ENCODE peak calls at places on chromosome 22, in ten cellular contexts. One of them, this sample, is unnamed.

GRCh38 chr22:44928711-44929347 is 81.0 kb downstream of the PHF21B start:
- DNase-seq in IMR-90: no peak
- DNase-seq in right lobe of liver: no peak
- DNase-seq in erythroblast: no peak
- DNase-seq in heart left ventricle: no peak
- DNase-seq in HCT116: no peak
- DNase-seq in adrenal gland: no peak
- DNase-seq in body of pancreas: no peak
- DNase-seq in transverse colon: no peak
- DNase-seq in uterus: no peak
- DNase-seq in this sample: no peak

GRCh38 chr22:47157093-47157420 is 394.6 kb downstream of the TBC1D22A start:
- DNase-seq in IMR-90: no peak
- DNase-seq in right lobe of liver: no peak
- DNase-seq in erythroblast: no peak
- DNase-seq in heart left ventricle: no peak
- DNase-seq in HCT116: no peak
- DNase-seq in adrenal gland: no peak
- DNase-seq in body of pancreas: peak
- DNase-seq in transverse colon: no peak
- DNase-seq in uterus: no peak
- DNase-seq in this sample: no peak

GRCh38 chr22:24553597-24554315 is 1.2 kb downstream of the GUCD1 start:
- DNase-seq in IMR-90: peak
- DNase-seq in right lobe of liver: peak
- DNase-seq in erythroblast: peak
- DNase-seq in heart left ventricle: peak
- DNase-seq in HCT116: no peak
- DNase-seq in adrenal gland: peak
- DNase-seq in body of pancreas: peak
- DNase-seq in transverse colon: peak
- DNase-seq in uterus: no peak
- DNase-seq in this sample: no peak

GRCh38 chr22:32858121-32858703 is 56.7 kb downstream of the TIMP3 start:
- DNase-seq in IMR-90: no peak
- DNase-seq in right lobe of liver: no peak
- DNase-seq in erythroblast: no peak
- DNase-seq in heart left ventricle: no peak
- DNase-seq in HCT116: no peak
- DNase-seq in adrenal gland: no peak
- DNase-seq in body of pancreas: no peak
- DNase-seq in transverse colon: no peak
- DNase-seq in uterus: no peak
- DNase-seq in this sample: no peak

GRCh38 chr22:20578707-20579106 is 71.3 kb downstream of the MED15 start:
- DNase-seq in IMR-90: no peak
- DNase-seq in right lobe of liver: no peak
- DNase-seq in erythroblast: no peak
- DNase-seq in heart left ventricle: no peak
- DNase-seq in HCT116: no peak
- DNase-seq in adrenal gland: no peak
- DNase-seq in body of pancreas: no peak
- DNase-seq in transverse colon: no peak
- DNase-seq in uterus: no peak
- DNase-seq in this sample: no peak

GRCh38 chr22:39087881-39088687 is 9.0 kb upstream of the APOBEC3H start:
- DNase-seq in IMR-90: no peak
- DNase-seq in right lobe of liver: no peak
- DNase-seq in erythroblast: no peak
- DNase-seq in heart left ventricle: peak
- DNase-seq in HCT116: no peak
- DNase-seq in adrenal gland: no peak
- DNase-seq in body of pancreas: no peak
- DNase-seq in transverse colon: no peak
- DNase-seq in uterus: no peak
- DNase-seq in this sample: no peak

GRCh38 chr22:45240810-45241631 is at the start of gene KIAA0930:
- DNase-seq in IMR-90: peak
- DNase-seq in right lobe of liver: peak
- DNase-seq in erythroblast: peak
- DNase-seq in heart left ventricle: peak
- DNase-seq in HCT116: peak
- DNase-seq in adrenal gland: peak
- DNase-seq in body of pancreas: peak
- DNase-seq in transverse colon: peak
- DNase-seq in uterus: peak
- DNase-seq in this sample: peak

GRCh38 chr22:45828836-45829235 is 148.1 kb downstream of the WNT7B start:
- DNase-seq in IMR-90: peak
- DNase-seq in right lobe of liver: no peak
- DNase-seq in erythroblast: no peak
- DNase-seq in heart left ventricle: no peak
- DNase-seq in HCT116: no peak
- DNase-seq in adrenal gland: no peak
- DNase-seq in body of pancreas: no peak
- DNase-seq in transverse colon: no peak
- DNase-seq in uterus: no peak
- DNase-seq in this sample: no peak

GRCh38 chr22:28397324-28397723 is 282.3 kb downstream of the TTC28 start:
- DNase-seq in IMR-90: no peak
- DNase-seq in right lobe of liver: no peak
- DNase-seq in erythroblast: no peak
- DNase-seq in heart left ventricle: no peak
- DNase-seq in HCT116: no peak
- DNase-seq in adrenal gland: no peak
- DNase-seq in body of pancreas: no peak
- DNase-seq in transverse colon: no peak
- DNase-seq in uterus: no peak
- DNase-seq in this sample: no peak

GRCh38 chr22:43302462-43303109 is 40.6 kb downstream of the SCUBE1 start:
- DNase-seq in IMR-90: no peak
- DNase-seq in right lobe of liver: no peak
- DNase-seq in erythroblast: no peak
- DNase-seq in heart left ventricle: no peak
- DNase-seq in HCT116: no peak
- DNase-seq in adrenal gland: no peak
- DNase-seq in body of pancreas: no peak
- DNase-seq in transverse colon: no peak
- DNase-seq in uterus: no peak
- DNase-seq in this sample: no peak

GRCh38 chr22:20571531-20572007 is 64.2 kb downstream of the MED15 start:
- DNase-seq in IMR-90: no peak
- DNase-seq in right lobe of liver: no peak
- DNase-seq in erythroblast: peak
- DNase-seq in heart left ventricle: no peak
- DNase-seq in HCT116: no peak
- DNase-seq in adrenal gland: no peak
- DNase-seq in body of pancreas: peak
- DNase-seq in transverse colon: peak
- DNase-seq in uterus: peak
- DNase-seq in this sample: no peak

GRCh38 chr22:46854125-46854870 is 91.8 kb downstream of the TBC1D22A start:
- DNase-seq in IMR-90: peak
- DNase-seq in right lobe of liver: peak
- DNase-seq in erythroblast: no peak
- DNase-seq in heart left ventricle: peak
- DNase-seq in HCT116: no peak
- DNase-seq in adrenal gland: peak
- DNase-seq in body of pancreas: no peak
- DNase-seq in transverse colon: peak
- DNase-seq in uterus: peak
- DNase-seq in this sample: no peak

GRCh38 chr22:24506802-24507438 is 11.8 kb downstream of the UPB1 start:
- DNase-seq in IMR-90: peak
- DNase-seq in right lobe of liver: no peak
- DNase-seq in erythroblast: no peak
- DNase-seq in heart left ventricle: no peak
- DNase-seq in HCT116: no peak
- DNase-seq in adrenal gland: no peak
- DNase-seq in body of pancreas: no peak
- DNase-seq in transverse colon: no peak
- DNase-seq in uterus: no peak
- DNase-seq in this sample: no peak

GRCh38 chr22:23892626-23893445 is 1.3 kb upstream of the MIF start:
- DNase-seq in IMR-90: no peak
- DNase-seq in right lobe of liver: peak
- DNase-seq in erythroblast: no peak
- DNase-seq in heart left ventricle: no peak
- DNase-seq in HCT116: no peak
- DNase-seq in adrenal gland: no peak
- DNase-seq in body of pancreas: no peak
- DNase-seq in transverse colon: no peak
- DNase-seq in uterus: no peak
- DNase-seq in this sample: no peak

GRCh38 chr22:19571207-19571795 is 47.1 kb upstream of the CLDN5 start:
- DNase-seq in IMR-90: peak
- DNase-seq in right lobe of liver: no peak
- DNase-seq in erythroblast: no peak
- DNase-seq in heart left ventricle: no peak
- DNase-seq in HCT116: no peak
- DNase-seq in adrenal gland: no peak
- DNase-seq in body of pancreas: no peak
- DNase-seq in transverse colon: no peak
- DNase-seq in uterus: no peak
- DNase-seq in this sample: no peak

GRCh38 chr22:47107431-47107830 is 345.0 kb downstream of the TBC1D22A start:
- DNase-seq in IMR-90: peak
- DNase-seq in right lobe of liver: no peak
- DNase-seq in erythroblast: peak
- DNase-seq in heart left ventricle: no peak
- DNase-seq in HCT116: peak
- DNase-seq in adrenal gland: no peak
- DNase-seq in body of pancreas: no peak
- DNase-seq in transverse colon: no peak
- DNase-seq in uterus: no peak
- DNase-seq in this sample: peak

GRCh38 chr22:32511776-32512175 is 37.2 kb downstream of the FBXO7 start:
- DNase-seq in IMR-90: no peak
- DNase-seq in right lobe of liver: no peak
- DNase-seq in erythroblast: no peak
- DNase-seq in heart left ventricle: no peak
- DNase-seq in HCT116: no peak
- DNase-seq in adrenal gland: no peak
- DNase-seq in body of pancreas: no peak
- DNase-seq in transverse colon: no peak
- DNase-seq in uterus: no peak
- DNase-seq in this sample: no peak

GRCh38 chr22:36383110-36383581 is 4.6 kb downstream of the MYH9 start:
- DNase-seq in IMR-90: peak
- DNase-seq in right lobe of liver: no peak
- DNase-seq in erythroblast: peak
- DNase-seq in heart left ventricle: no peak
- DNase-seq in HCT116: no peak
- DNase-seq in adrenal gland: no peak
- DNase-seq in body of pancreas: peak
- DNase-seq in transverse colon: peak
- DNase-seq in uterus: no peak
- DNase-seq in this sample: no peak
- TF ChIP-seq POLR2A in IMR-90: peak
- TF ChIP-seq POLR2A in right lobe of liver: no peak
- TF ChIP-seq POLR2A in erythroblast: no peak
- TF ChIP-seq POLR2A in heart left ventricle: no peak
- TF ChIP-seq POLR2A in HCT116: no peak
- TF ChIP-seq POLR2A in adrenal gland: no peak
- TF ChIP-seq POLR2A in body of pancreas: no peak
- TF ChIP-seq POLR2A in transverse colon: peak
- TF ChIP-seq POLR2A in uterus: no peak
- TF ChIP-seq POLR2A in this sample: no peak

GRCh38 chr22:37805878-37806277 is 1.9 kb upstream of the GCAT start:
- DNase-seq in IMR-90: no peak
- DNase-seq in right lobe of liver: no peak
- DNase-seq in erythroblast: peak
- DNase-seq in heart left ventricle: no peak
- DNase-seq in HCT116: no peak
- DNase-seq in adrenal gland: no peak
- DNase-seq in body of pancreas: no peak
- DNase-seq in transverse colon: no peak
- DNase-seq in uterus: no peak
- DNase-seq in this sample: no peak
- TF ChIP-seq POLR2A in IMR-90: no peak
- TF ChIP-seq POLR2A in right lobe of liver: no peak
- TF ChIP-seq POLR2A in erythroblast: no peak
- TF ChIP-seq POLR2A in heart left ventricle: no peak
- TF ChIP-seq POLR2A in HCT116: peak
- TF ChIP-seq POLR2A in adrenal gland: no peak
- TF ChIP-seq POLR2A in body of pancreas: no peak
- TF ChIP-seq POLR2A in transverse colon: no peak
- TF ChIP-seq POLR2A in uterus: no peak
- TF ChIP-seq POLR2A in this sample: no peak

GRCh38 chr22:50306753-50307749 is at the start of gene PLXNB2:
- DNase-seq in IMR-90: peak
- DNase-seq in right lobe of liver: peak
- DNase-seq in erythroblast: peak
- DNase-seq in heart left ventricle: peak
- DNase-seq in HCT116: peak
- DNase-seq in adrenal gland: peak
- DNase-seq in body of pancreas: peak
- DNase-seq in transverse colon: peak
- DNase-seq in uterus: peak
- DNase-seq in this sample: no peak
- TF ChIP-seq POLR2A in IMR-90: peak
- TF ChIP-seq POLR2A in right lobe of liver: peak
- TF ChIP-seq POLR2A in erythroblast: no peak
- TF ChIP-seq POLR2A in heart left ventricle: no peak
- TF ChIP-seq POLR2A in HCT116: peak
- TF ChIP-seq POLR2A in adrenal gland: peak
- TF ChIP-seq POLR2A in body of pancreas: no peak
- TF ChIP-seq POLR2A in transverse colon: peak
- TF ChIP-seq POLR2A in uterus: peak
- TF ChIP-seq POLR2A in this sample: peak

DNA sequence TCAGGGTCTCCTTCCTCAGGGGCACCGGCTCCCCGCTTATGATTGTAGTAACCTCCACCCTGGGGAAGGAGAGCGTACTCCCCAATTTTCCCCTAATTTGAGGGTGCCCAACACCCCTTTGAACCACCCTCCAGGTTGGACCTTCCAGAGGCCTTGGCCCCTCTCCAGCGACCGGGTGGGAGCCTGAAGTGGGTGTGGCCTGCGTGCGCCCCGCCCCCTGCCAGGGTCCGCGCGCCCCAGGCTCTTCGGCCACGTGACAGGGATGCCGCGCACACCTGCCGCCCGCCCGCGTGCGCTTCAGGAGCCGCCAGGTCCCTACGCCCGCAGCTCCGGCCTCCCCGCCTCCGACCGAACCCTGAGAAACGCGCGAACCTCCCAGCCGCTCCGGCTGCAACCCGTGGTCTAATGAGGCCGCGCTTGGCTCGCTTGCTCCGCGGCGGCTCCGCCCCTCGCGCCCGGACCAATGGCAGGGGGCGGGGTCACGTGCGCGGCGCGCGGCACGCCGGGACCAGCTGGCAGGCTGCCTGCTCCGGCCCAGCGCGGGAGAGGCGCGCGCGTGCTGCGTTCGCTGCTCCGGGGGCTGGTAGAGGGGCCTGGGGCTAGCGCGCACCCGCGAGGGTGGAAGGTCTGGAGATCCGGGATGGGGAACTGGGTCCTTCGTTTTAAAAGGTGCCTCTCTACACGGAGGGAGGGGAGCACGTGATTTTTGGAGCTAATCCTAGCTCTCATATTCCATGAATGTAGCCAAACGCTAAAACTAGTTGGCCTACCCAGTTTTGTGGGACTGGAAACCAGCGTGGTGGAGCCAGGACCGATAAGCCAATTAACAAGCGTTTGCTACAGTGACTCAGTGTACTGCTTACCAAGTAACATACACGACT is at the start of gene FOXRED2:
- DNase-seq in IMR-90: peak
- DNase-seq in right lobe of liver: peak
- DNase-seq in erythroblast: peak
- DNase-seq in heart left ventricle: peak
- DNase-seq in HCT116: no peak
- DNase-seq in adrenal gland: peak
- DNase-seq in body of pancreas: peak
- DNase-seq in transverse colon: peak
- DNase-seq in uterus: peak
- DNase-seq in this sample: peak
- TF ChIP-seq POLR2A in IMR-90: peak
- TF ChIP-seq POLR2A in right lobe of liver: peak
- TF ChIP-seq POLR2A in erythroblast: peak
- TF ChIP-seq POLR2A in heart left ventricle: no peak
- TF ChIP-seq POLR2A in HCT116: peak
- TF ChIP-seq POLR2A in adrenal gland: peak
- TF ChIP-seq POLR2A in body of pancreas: peak
- TF ChIP-seq POLR2A in transverse colon: peak
- TF ChIP-seq POLR2A in uterus: peak
- TF ChIP-seq POLR2A in this sample: peak

This sample was measured in H54.